ENCODE peak calls at places on chromosomes 6 and 20, in nine cellular contexts. X, Z, C, S, Y, F, E, M and U are unnamed samples.

GRCh38 chr6:27867941-27868705 is 44.1 kb downstream of the OR2B2 start:
- DNase-seq in F (no peak), Z (peak; percentile 43), E (no peak), C (no peak), X (no peak), S (peak; percentile 8), M (peak; percentile 43), Y (no peak), U (no peak)

GRCh38 chr6:4512101-4512500 is 264.1 kb upstream of the CDYL start:
- DNase-seq in X (no peak), C (no peak), M (no peak), Y (no peak), E (no peak), F (no peak), S (no peak), Z (no peak), U (no peak)

GRCh38 chr6:145295746-145296145 is 439.6 kb downstream of the EPM2A start:
- DNase-seq in M (no peak), C (no peak), Y (no peak), X (no peak), S (no peak), E (no peak), F (no peak), Z (no peak), U (no peak)

GRCh38 chr20:49832632-49833327 is 20.2 kb downstream of the SLC9A8 start:
- DNase-seq in C (no peak), E (no peak), S (no peak), M (no peak), X (no peak), F (no peak), Y (no peak), Z (no peak), U (no peak)

GRCh38 chr6:27078734-27079357 is 168.7 kb upstream of the PRSS16 start:
- DNase-seq in S (peak; percentile 40), X (no peak), M (peak; percentile 28), E (no peak), F (peak; percentile 72), Y (peak; percentile 71), Z (peak; percentile 95), C (peak; percentile 37), U (no peak)

GRCh38 chr6:122530440-122531046 is 58.9 kb upstream of the SERINC1 start:
- DNase-seq in C (peak; percentile 49), E (no peak), Z (peak; percentile 77), F (peak; percentile 69), S (peak; percentile 56), X (no peak), M (peak; percentile 2), Y (peak; percentile 81), U (no peak)

GRCh38 chr6:70954750-70955149 is 2.1 kb downstream of the B3GAT2 start:
- DNase-seq in Y (peak; percentile 6), Z (no peak), S (no peak), C (no peak), F (no peak), X (no peak), M (peak; percentile 4), E (no peak), U (no peak)

GRCh38 chr6:43328528-43328927 is 19.9 kb upstream of the CRIP3 start:
- DNase-seq in Y (peak; percentile 56), E (no peak), X (no peak), M (no peak), S (no peak), Z (no peak), C (peak; percentile 25), F (no peak), U (no peak)

GRCh38 chr6:32529697-32530429 is at the start of gene HLA-DRB5:
- DNase-seq in F (peak; percentile 24), M (peak; percentile 78), X (no peak), E (no peak), S (no peak), C (peak; percentile 25), Y (no peak), Z (no peak), U (no peak)

GRCh38 chr6:73610444-73611275 is 43.1 kb downstream of the SLC17A5 start:
- DNase-seq in M (peak; percentile 30), Z (no peak), F (peak; percentile 60), S (peak; percentile 43), C (no peak), Y (no peak), X (no peak), E (no peak), U (peak; percentile 57)